ENCODE peak calls at places on chromosome 11, in five cellular contexts. K is HuH-7, J is astrocyte of the hippocampus, N is left ventricle myocardium inferior, O is H54. H is an unnamed sample.

GRCh38 chr11:9120659-9121350 is 29.4 kb upstream of the SCUBE2 start:
- DNase-seq in N (no peak), K (peak), J (no peak), O (no peak), H (no peak)

GRCh38 chr11:6320411-6321207 is at the start of gene CAVIN3:
- DNase-seq in N (peak), K (no peak), O (no peak), J (peak), H (peak)

GRCh38 chr11:70272009-70272408 is 1.5 kb downstream of the PPFIA1 start:
- DNase-seq in J (no peak), N (no peak), K (no peak), O (no peak), H (no peak)

GRCh38 chr11:8267831-8268529 is 4.3 kb upstream of the LMO1 start:
- DNase-seq in N (no peak), O (no peak), K (no peak), J (peak), H (no peak)

GRCh38 chr11:114081641-114082414 is 22.3 kb downstream of the ZBTB16 start:
- DNase-seq in N (no peak), O (no peak), J (peak), K (no peak), H (no peak)

GRCh38 chr11:14451825-14452224 is 47.8 kb downstream of the COPB1 start:
- DNase-seq in O (no peak), N (no peak), K (no peak), J (no peak), H (no peak)

GRCh38 chr11:119484741-119485605 is 62.0 kb upstream of the THY1 start:
- DNase-seq in J (no peak), O (no peak), K (peak), N (no peak), H (no peak)

GRCh38 chr11:70467196-70468085 is 69.1 kb downstream of the CTTN start:
- DNase-seq in K (peak), O (peak), J (peak), N (peak), H (peak)

GRCh38 chr11:113147249-113147648 is 167.1 kb upstream of the TTC12 start:
- DNase-seq in K (no peak), O (no peak), J (peak), N (no peak), H (no peak)

GRCh38 chr11:44334356-44335004 is 24.5 kb upstream of the ALX4 start:
- DNase-seq in O (no peak), N (no peak), J (no peak), K (no peak), H (no peak)